ENCODE peak calls at places on chromosome 15, in ten cellular contexts. C, N, L, J, P, S, Q, D, H and U are unnamed samples.

GRCh38 chr15:44194397-44195150 is 497 bp downstream of the FRMD5 start:
- DNase-seq in L (no peak), S (peak), N (no peak), D (peak), Q (peak), H (no peak), J (peak), C (peak), P (peak), U (peak)

GRCh38 chr15:88976656-88977055 is 63.5 kb upstream of the MFGE8 start:
- DNase-seq in L (no peak), D (no peak), P (no peak), J (no peak), N (no peak), S (no peak), H (no peak), C (no peak), Q (no peak), U (no peak)

GRCh38 chr15:70264014-70264492 is 166.3 kb upstream of the TLE3 start:
- DNase-seq in N (no peak), J (no peak), D (no peak), S (peak), H (peak), L (no peak), Q (no peak), C (no peak), P (peak), U (no peak)

GRCh38 chr15:73886717-73887345 is 13.5 kb downstream of the TBC1D21 start:
- DNase-seq in S (no peak), H (no peak), J (peak), D (no peak), N (no peak), L (no peak), P (no peak), C (no peak), Q (no peak), U (no peak)

GRCh38 chr15:48859426-48859825 is 18.5 kb upstream of the EID1 start:
- DNase-seq in C (no peak), H (no peak), L (no peak), N (no peak), S (peak), Q (no peak), J (no peak), D (no peak), P (no peak), U (no peak)

GRCh38 chr15:82789491-82789890 is 16.4 kb downstream of the FSD2 start:
- DNase-seq in C (no peak), S (no peak), P (no peak), H (no peak), J (no peak), Q (no peak), D (no peak), L (no peak), N (no peak), U (no peak)

GRCh38 chr15:79629687-79630086 is 197.6 kb downstream of the MINAR1 start:
- DNase-seq in C (no peak), Q (peak), P (no peak), J (no peak), N (no peak), D (no peak), H (no peak), L (no peak), S (peak), U (no peak)

GRCh38 chr15:31269961-31270575 is 56.6 kb upstream of the KLF13 start:
- DNase-seq in P (no peak), L (no peak), Q (no peak), S (no peak), D (no peak), H (no peak), C (no peak), N (no peak), J (no peak), U (no peak)

GRCh38 chr15:39283531-39283930 is 297.3 kb upstream of the THBS1 start:
- DNase-seq in Q (no peak), C (no peak), L (no peak), D (no peak), N (no peak), P (no peak), H (no peak), S (no peak), J (no peak), U (no peak)

GRCh38 chr15:27681038-27681437 is 418.1 kb downstream of the OCA2 start:
- DNase-seq in N (no peak), H (no peak), C (no peak), J (no peak), P (no peak), Q (no peak), D (no peak), L (no peak), S (no peak), U (no peak)

GRCh38 chr15:96701443-96701842 is 370.9 kb downstream of the NR2F2 start:
- DNase-seq in P (no peak), N (no peak), J (no peak), S (no peak), D (no peak), L (no peak), C (no peak), H (no peak), Q (no peak), U (no peak)

GRCh38 chr15:37585966-37586656 is 348.3 kb upstream of the TMCO5A start:
- DNase-seq in S (peak), D (no peak), L (no peak), C (peak), N (no peak), H (no peak), Q (peak), J (no peak), P (no peak), U (no peak)

GRCh38 chr15:83158393-83158792 is 49.2 kb downstream of the HDGFL3 start:
- DNase-seq in P (no peak), C (peak), D (peak), H (no peak), J (no peak), S (no peak), L (no peak), Q (peak), N (no peak), U (peak)

GRCh38 chr15:46591462-46591861 is 956.6 kb downstream of the SQOR start:
- DNase-seq in N (no peak), Q (no peak), D (no peak), J (no peak), H (no peak), S (no peak), P (no peak), L (no peak), C (no peak), U (no peak)

GRCh38 chr15:34621675-34622074 is 38.2 kb upstream of the GOLGA8B start:
- DNase-seq in H (peak), S (peak), L (no peak), P (peak), Q (peak), D (peak), N (no peak), C (peak), J (no peak), U (no peak)

GRCh38 chr15:64930778-64931240 is 19.1 kb downstream of the ANKDD1A start:
- DNase-seq in P (no peak), H (no peak), N (no peak), J (no peak), L (no peak), C (no peak), S (peak), Q (peak), D (no peak), U (peak)

GRCh38 chr15:94703591-94703990 is 472.2 kb downstream of the MCTP2 start:
- DNase-seq in H (no peak), N (no peak), L (no peak), Q (no peak), P (no peak), S (no peak), J (no peak), C (no peak), D (peak), U (no peak)

GRCh38 chr15:38012894-38013293 is 78.5 kb downstream of the TMCO5A start:
- DNase-seq in J (no peak), S (no peak), Q (peak), P (no peak), H (no peak), L (no peak), D (no peak), C (no peak), N (no peak), U (no peak)

GRCh38 chr15:75625542-75626347 is at the start of gene SNUPN:
- DNase-seq in L (peak), J (peak), D (peak), H (peak), N (peak), Q (peak), C (peak), P (peak), S (peak), U (peak)

GRCh38 chr15:69093127-69093526 is 67.3 kb upstream of the GLCE start:
- DNase-seq in D (no peak), Q (peak), C (peak), H (no peak), P (no peak), L (no peak), N (no peak), S (peak), J (no peak), U (no peak)

GRCh38 chr15:30958219-30958618 is 33.2 kb downstream of the MTMR10 start:
- DNase-seq in S (no peak), P (no peak), C (no peak), D (no peak), Q (no peak), H (no peak), L (no peak), J (no peak), N (no peak), U (no peak)